ENCODE peak calls at places on chromosomes 11 and 22, in seven cellular contexts. M, W, R, B, J, O and N are unnamed samples.

GRCh38 chr11:78857688-78858087 is 283.0 kb upstream of the NARS2 start:
- DNase-seq in B (peak; percentile 8), J (no peak), O (no peak), R (no peak), W (no peak), M (no peak), N (no peak)

GRCh38 chr11:23021287-23021863 is 161.1 kb upstream of the CCDC179 start:
- DNase-seq in W (no peak), M (no peak), R (no peak), O (no peak), B (peak; percentile 16), J (no peak), N (peak; percentile 3)

GRCh38 chr22:46074771-46075551 is 75.4 kb upstream of the PPARA start:
- DNase-seq in B (no peak), J (no peak), W (peak; percentile 35), M (peak; percentile 53), R (no peak), O (no peak), N (no peak)

GRCh38 chr11:20102393-20102792 is 57.9 kb downstream of the DBX1 start:
- DNase-seq in W (peak; percentile 35), R (no peak), B (no peak), J (peak; percentile 54), O (no peak), M (no peak), N (no peak)

GRCh38 chr22:38416621-38417251 is 38.3 kb downstream of the KCNJ4 start:
- DNase-seq in B (no peak), M (no peak), W (no peak), O (no peak), J (no peak), R (no peak), N (no peak)

GRCh38 chr11:97856666-97857065 is 1164.1 kb upstream of the CNTN5 start:
- DNase-seq in M (no peak), J (no peak), W (no peak), R (no peak), B (no peak), O (no peak), N (no peak)

GRCh38 chr22:22614065-22614464 is 30.3 kb upstream of the GGTLC2 start:
- DNase-seq in M (no peak), O (no peak), B (no peak), R (no peak), W (no peak), J (no peak), N (no peak)

GRCh38 chr11:66081505-66081904 is 11.4 kb downstream of the PACS1 start:
- DNase-seq in J (peak; percentile 79), B (no peak), M (peak; percentile 77), W (peak; percentile 47), O (no peak), R (peak; percentile 84), N (no peak)

GRCh38 chr11:43316451-43316850 is 4.7 kb downstream of the API5 start:
- DNase-seq in B (no peak), W (no peak), R (no peak), J (no peak), M (no peak), O (no peak), N (no peak)

GRCh38 chr11:15481871-15482270 is 367.1 kb downstream of the INSC start:
- DNase-seq in M (no peak), R (no peak), B (no peak), O (no peak), W (no peak), J (no peak), N (no peak)

GRCh38 chr22:29626497-29627195 is 23.2 kb downstream of the NF2 start:
- DNase-seq in W (no peak), R (no peak), B (peak; percentile 44), M (no peak), J (no peak), O (no peak), N (no peak)